ENCODE peak calls at places on chromosomes 3 and 15, in ten cellular contexts. G is Calu3; O is sciatic nerve; F is adipocyte; X is uterus; V is activated naive CD4-positive, alpha-beta T cell treated with anti-CD3 and anti-CD28 coated beads, Interleukin-2, amount 10 ng/mL, durations not matched to agents 7 days and 5 days; K is AG09319; N is activated CD8-positive, alpha-beta memory T cell treated with anti-CD3 and anti-CD28 coated beads, Interleukin-2, amount 50 U/mL, for 48 hours; C is natural killer cell; R is A673. T is an unnamed sample.

GRCh38 chr15:45827275-45827674 is 192.4 kb downstream of the SQOR start:
- DNase-seq in G (no peak), O (no peak), F (no peak), X (no peak), V (no peak), K (no peak), N (no peak), C (no peak), R (no peak), T (no peak)

GRCh38 chr15:79166311-79166955 is 75.9 kb upstream of the RASGRF1 start:
- DNase-seq in G (no peak), O (no peak), F (no peak), X (no peak), V (no peak), K (no peak), N (no peak), C (no peak), R (no peak), T (no peak)

GRCh38 chr3:100893590-100893989 is 99.6 kb downstream of the ABI3BP start:
- DNase-seq in G (peak; percentile 50), O (no peak), F (peak; percentile 56), X (no peak), V (no peak), K (no peak), N (no peak), C (no peak), R (peak; percentile 66), T (peak; percentile 53)

GRCh38 chr15:72319360-72319984 is 485 bp downstream of the CELF6 start:
- DNase-seq in G (peak; percentile 80), O (peak; percentile 83), F (peak; percentile 82), X (peak; percentile 43), V (peak; percentile 71), K (no peak), N (peak; percentile 79), C (peak; percentile 73), R (peak; percentile 66), T (peak; percentile 91)

GRCh38 chr3:17638351-17638750 is 104.1 kb downstream of the TBC1D5 start:
- DNase-seq in G (no peak), O (no peak), F (peak; percentile 70), X (no peak), V (no peak), K (no peak), N (no peak), C (no peak), R (no peak), T (peak; percentile 16)

GRCh38 chr3:70072180-70072579 is 72.6 kb downstream of the SAMMSON start:
- DNase-seq in G (no peak), O (no peak), F (no peak), X (no peak), V (no peak), K (no peak), N (no peak), C (no peak), R (no peak), T (no peak)

GRCh38 chr3:178513539-178514410 is 22.5 kb upstream of the KCNMB2 start:
- DNase-seq in G (no peak), O (no peak), F (peak; percentile 72), X (no peak), V (no peak), K (peak; percentile 23), N (no peak), C (no peak), R (no peak), T (peak; percentile 51)

GRCh38 chr3:99031778-99032177 is 130.3 kb upstream of the DCBLD2 start:
- DNase-seq in G (no peak), O (no peak), F (no peak), X (no peak), V (no peak), K (no peak), N (no peak), C (no peak), R (no peak), T (no peak)

GRCh38 chr15:57914350-57915055 is 151.0 kb downstream of the ALDH1A2 start:
- DNase-seq in G (no peak), O (no peak), F (no peak), X (no peak), V (no peak), K (no peak), N (no peak), C (no peak), R (no peak), T (no peak)

GRCh38 chr3:25902586-25902985 is 112.7 kb downstream of the OXSM start:
- DNase-seq in G (no peak), O (no peak), F (no peak), X (no peak), V (no peak), K (no peak), N (no peak), C (no peak), R (no peak), T (no peak)

GRCh38 chr15:52217186-52217585 is 26.0 kb upstream of the GNB5 start:
- DNase-seq in G (peak; percentile 25), O (no peak), F (no peak), X (no peak), V (peak; percentile 51), K (no peak), N (peak; percentile 59), C (no peak), R (peak; percentile 18), T (no peak)

GRCh38 chr3:155989536-155989935 is 119.1 kb downstream of the GMPS start:
- DNase-seq in G (no peak), O (no peak), F (no peak), X (no peak), V (no peak), K (no peak), N (no peak), C (no peak), R (no peak), T (no peak)

GRCh38 chr3:147400111-147400510 is 6.2 kb downstream of the ZIC4 start:
- DNase-seq in G (no peak), O (no peak), F (no peak), X (no peak), V (no peak), K (no peak), N (no peak), C (no peak), R (no peak), T (no peak)

GRCh38 chr15:44319385-44319784 is 30.9 kb downstream of the GOLM2 start:
- DNase-seq in G (no peak), O (no peak), F (no peak), X (no peak), V (no peak), K (no peak), N (no peak), C (no peak), R (no peak), T (no peak)

GRCh38 chr15:56916825-56917477 is 1.5 kb upstream of the TCF12 start:
- DNase-seq in G (no peak), O (no peak), F (no peak), X (no peak), V (no peak), K (no peak), N (no peak), C (no peak), R (no peak), T (no peak)

GRCh38 chr15:70415330-70415884 is 317.7 kb upstream of the TLE3 start:
- DNase-seq in G (no peak), O (no peak), F (no peak), X (no peak), V (no peak), K (no peak), N (no peak), C (no peak), R (no peak), T (no peak)

GRCh38 chr3:134564991-134565390 is 79.1 kb downstream of the CEP63 start:
- DNase-seq in G (no peak), O (no peak), F (no peak), X (no peak), V (no peak), K (no peak), N (no peak), C (no peak), R (no peak), T (no peak)

GRCh38 chr3:33438284-33438668 is 1.9 kb downstream of the UBP1 start:
- DNase-seq in G (no peak), O (no peak), F (peak; percentile 65), X (no peak), V (no peak), K (no peak), N (no peak), C (no peak), R (peak; percentile 47), T (peak; percentile 30)

GRCh38 chr3:69445498-69445897 is 59.6 kb upstream of the FRMD4B start:
- DNase-seq in G (no peak), O (no peak), F (no peak), X (no peak), V (no peak), K (no peak), N (no peak), C (no peak), R (no peak), T (no peak)

GRCh38 chr3:61570813-61571212 is 9.4 kb downstream of the PTPRG start:
- DNase-seq in G (no peak), O (no peak), F (no peak), X (no peak), V (no peak), K (no peak), N (no peak), C (no peak), R (no peak), T (no peak)

GRCh38 chr3:44954962-44955361 is 21.0 kb downstream of the ZDHHC3 start:
- DNase-seq in G (peak; percentile 38), O (no peak), F (no peak), X (no peak), V (no peak), K (no peak), N (no peak), C (no peak), R (no peak), T (peak; percentile 19)

GRCh38 chr15:91049378-91050127 is 27.2 kb upstream of the VPS33B start:
- DNase-seq in G (peak; percentile 73), O (peak; percentile 70), F (peak; percentile 79), X (peak; percentile 35), V (peak; percentile 76), K (peak; percentile 44), N (no peak), C (no peak), R (peak; percentile 76), T (peak; percentile 73)

GRCh38 chr3:98690876-98691275 is 72.3 kb upstream of the ST3GAL6 start:
- DNase-seq in G (no peak), O (no peak), F (peak; percentile 9), X (no peak), V (no peak), K (no peak), N (no peak), C (no peak), R (no peak), T (no peak)

GRCh38 chr3:176951144-176951543 is 246.1 kb downstream of the TBL1XR1 start:
- DNase-seq in G (no peak), O (no peak), F (no peak), X (no peak), V (no peak), K (no peak), N (no peak), C (no peak), R (no peak), T (no peak)

GRCh38 chr15:56877591-56877990 is 40.9 kb upstream of the TCF12 start:
- DNase-seq in G (no peak), O (no peak), F (peak; percentile 13), X (no peak), V (no peak), K (no peak), N (no peak), C (no peak), R (no peak), T (no peak)

GRCh38 chr3:89584398-89584797 is 477.0 kb downstream of the EPHA3 start:
- DNase-seq in G (no peak), O (no peak), F (no peak), X (no peak), V (no peak), K (no peak), N (no peak), C (no peak), R (no peak), T (no peak)

GRCh38 chr3:62686486-62686885 is 188.7 kb downstream of the CADPS start:
- DNase-seq in G (no peak), O (no peak), F (peak; percentile 86), X (no peak), V (no peak), K (no peak), N (no peak), C (no peak), R (no peak), T (no peak)

GRCh38 chr15:23854535-23855252 is 167.6 kb upstream of the NDN start:
- DNase-seq in G (no peak), O (no peak), F (no peak), X (no peak), V (no peak), K (no peak), N (no peak), C (no peak), R (no peak), T (no peak)